ENCODE peak calls at places on chromosomes 13 and 19, in four cellular contexts. B is A549, Y is HepG2, J is K562. Q is an unnamed sample.

GRCh38 chr13:106580551-106580950 is 12.6 kb upstream of the ARGLU1 start:
- DNase-seq in B (no peak), Y (no peak), J (no peak), Q (no peak)

GRCh38 chr19:32401992-32402391 is 3.6 kb upstream of the DPY19L3 start:
- DNase-seq in B (no peak), Y (no peak), J (no peak), Q (no peak)

GRCh38 chr13:60164490-60164889 is 762 bp upstream of the DIAPH3 start:
- DNase-seq in B (no peak), Y (no peak), J (no peak), Q (no peak)

GRCh38 chr13:31427151-31427867 is 227.5 kb downstream of the B3GLCT start:
- DNase-seq in B (no peak), Y (no peak), J (no peak), Q (no peak)

GRCh38 chr19:14147797-14148605 is 11.6 kb upstream of the ASF1B start:
- DNase-seq in B (peak; percentile 73), Y (peak; percentile 39), J (peak; percentile 81), Q (no peak)

GRCh38 chr13:113990321-113990837 is 16.5 kb upstream of the C13orf46 start:
- DNase-seq in B (no peak), Y (no peak), J (no peak), Q (no peak)

GRCh38 chr13:103883152-103883551 is 816.9 kb upstream of the SLC10A2 start:
- DNase-seq in B (peak; percentile 24), Y (peak; percentile 81), J (no peak), Q (peak; percentile 73)

GRCh38 chr13:79631260-79631659 is 150.3 kb downstream of the NDFIP2 start:
- DNase-seq in B (peak; percentile 18), Y (no peak), J (no peak), Q (no peak)

GRCh38 chr13:100767192-100767591 is 92.6 kb upstream of the TMTC4 start:
- DNase-seq in B (no peak), Y (no peak), J (no peak), Q (no peak)

GRCh38 chr13:20049558-20050473 is 91.3 kb downstream of the ZMYM2 start:
- DNase-seq in B (no peak), Y (peak; percentile 9), J (no peak), Q (no peak)

GRCh38 chr19:5914946-5915781 is 1.1 kb downstream of the CAPS start:
- DNase-seq in B (no peak), Y (no peak), J (no peak), Q (no peak)

GRCh38 chr13:55410398-55411330 is 1730.1 kb upstream of the PRR20A start:
- DNase-seq in B (no peak), Y (no peak), J (no peak), Q (no peak)

GRCh38 chr13:113835461-113836274 is 28.2 kb downstream of the GAS6 start:
- DNase-seq in B (no peak), Y (no peak), J (no peak), Q (no peak)

GRCh38 chr13:71624641-71625040 is 242.4 kb downstream of the DACH1 start:
- DNase-seq in B (no peak), Y (no peak), J (no peak), Q (no peak)

DNA sequence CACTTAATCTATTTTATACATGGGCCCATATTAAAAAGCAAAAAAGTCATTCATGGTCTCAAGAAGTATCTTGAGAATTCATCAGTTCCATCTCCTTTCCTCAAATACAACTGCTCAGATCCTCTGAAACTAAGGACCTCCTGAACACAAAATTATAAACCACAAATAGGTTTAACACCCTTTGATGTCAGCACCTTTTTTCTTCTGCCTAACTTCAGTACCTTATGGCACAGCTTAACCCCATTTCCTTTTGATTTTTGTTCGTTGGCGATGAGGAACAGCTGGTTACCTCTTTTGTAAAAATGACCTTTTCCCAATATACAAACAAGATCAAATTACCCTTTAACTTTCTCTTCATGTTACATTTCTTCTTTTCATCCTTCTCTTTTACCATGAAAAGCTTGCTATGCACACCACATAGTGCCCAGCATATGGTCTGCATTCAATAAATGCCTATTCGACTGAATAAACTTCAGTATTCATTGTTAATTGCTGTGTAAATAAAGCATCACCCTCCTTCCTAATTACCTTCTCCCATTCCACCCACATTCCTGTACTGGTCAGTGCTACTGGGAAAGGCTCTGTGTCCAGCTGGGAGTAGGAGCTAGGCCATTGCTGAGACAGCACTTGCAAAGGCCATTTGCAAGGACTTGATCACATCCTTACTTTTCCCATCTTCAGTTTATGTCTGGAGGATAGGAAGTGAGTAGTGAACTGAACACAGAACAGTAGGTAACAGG is 317.9 kb downstream of the SHISA2 start:
- DNase-seq in B (no peak), Y (no peak), J (no peak), Q (no peak)
- TF ChIP-seq RNF2 in B (no peak), Y (no peak), J (no peak), Q (no peak)

DNA sequence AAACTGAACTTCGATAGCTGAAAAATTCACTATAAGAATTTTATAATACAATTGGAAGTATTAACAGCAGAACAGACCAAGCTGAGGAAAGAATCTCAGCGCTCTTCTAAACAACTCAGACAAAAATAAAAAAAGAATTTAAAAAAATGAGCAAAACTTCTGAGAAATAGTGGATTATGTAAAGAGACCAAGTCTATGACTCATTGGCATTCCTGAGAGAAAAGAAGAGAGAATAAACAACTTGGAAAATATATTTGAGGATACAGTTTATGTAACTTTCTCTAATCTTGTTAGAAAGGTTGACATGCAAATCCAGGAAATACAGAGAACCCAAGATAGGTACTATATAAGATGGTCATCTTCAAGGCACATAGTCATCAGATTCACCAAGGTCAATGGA is 25.4 kb downstream of the SLC25A15 start:
- DNase-seq in B (no peak), Y (no peak), J (no peak), Q (no peak)
- TF ChIP-seq RNF2 in B (no peak), Y (no peak), J (no peak), Q (no peak)

DNA sequence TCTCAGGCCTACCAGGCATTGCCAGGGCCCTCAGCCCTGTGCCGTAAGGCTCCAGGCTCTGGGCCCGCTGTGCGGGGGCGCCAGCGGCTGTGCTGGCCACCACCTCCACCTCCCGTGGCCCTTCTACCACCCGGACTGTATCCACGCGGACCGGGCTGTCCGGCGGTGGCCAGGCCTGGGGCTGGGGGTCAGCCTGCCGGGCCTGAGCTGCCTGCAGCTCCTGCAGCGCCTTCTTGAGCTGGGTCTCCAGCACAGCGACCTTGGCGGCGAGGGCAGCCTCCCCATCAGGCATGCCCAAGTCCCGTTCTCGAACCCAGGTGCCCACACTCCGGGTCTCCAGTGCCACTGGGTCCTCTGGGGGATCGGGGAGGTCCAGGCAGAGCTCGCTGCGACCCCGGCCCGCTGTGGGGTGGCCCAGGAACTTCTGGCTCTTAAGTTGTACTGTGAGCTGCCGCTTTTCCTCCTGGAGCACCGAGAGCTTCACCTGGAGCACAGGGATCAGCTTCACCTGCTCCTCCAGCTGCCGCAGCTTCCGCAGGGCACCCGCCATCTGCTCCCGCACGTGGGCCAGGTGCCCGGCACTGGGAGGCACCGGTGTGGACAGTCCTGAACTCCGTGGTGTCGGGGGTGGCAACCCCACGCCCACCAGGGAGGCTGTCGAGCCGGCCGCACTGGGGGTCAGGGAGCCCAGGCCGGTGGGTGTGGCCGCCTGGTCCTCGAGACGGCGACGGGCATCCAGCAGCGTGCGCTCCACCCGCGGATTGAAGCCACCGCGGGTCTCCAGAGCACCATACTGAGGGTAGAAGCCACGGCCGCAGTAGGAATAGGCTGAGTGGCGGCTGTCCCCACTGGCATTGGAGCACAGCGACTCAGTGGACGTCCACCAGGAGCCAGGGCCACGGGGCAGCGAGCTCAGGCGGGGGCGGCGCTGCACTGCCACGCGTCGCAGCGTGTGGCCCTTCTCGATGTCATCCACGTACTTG is 4.1 kb downstream of the KANK2 start:
- DNase-seq in B (no peak), Y (no peak), J (no peak), Q (no peak)
- TF ChIP-seq RNF2 in B (no peak), Y (no peak), J (no peak), Q (no peak)

GRCh38 chr13:85806553-85807175 is 7.4 kb upstream of the SLITRK6 start:
- DNase-seq in B (no peak), Y (peak; percentile 41), J (peak; percentile 6), Q (no peak)

GRCh38 chr13:85816413-85816812 is 17.2 kb upstream of the SLITRK6 start:
- DNase-seq in B (no peak), Y (no peak), J (no peak), Q (no peak)

GRCh38 chr13:85812282-85812681 is 13.1 kb upstream of the SLITRK6 start:
- DNase-seq in B (no peak), Y (no peak), J (no peak), Q (no peak)
- TF ChIP-seq RNF2 in B (no peak), Y (no peak), J (no peak), Q (no peak)

DNA sequence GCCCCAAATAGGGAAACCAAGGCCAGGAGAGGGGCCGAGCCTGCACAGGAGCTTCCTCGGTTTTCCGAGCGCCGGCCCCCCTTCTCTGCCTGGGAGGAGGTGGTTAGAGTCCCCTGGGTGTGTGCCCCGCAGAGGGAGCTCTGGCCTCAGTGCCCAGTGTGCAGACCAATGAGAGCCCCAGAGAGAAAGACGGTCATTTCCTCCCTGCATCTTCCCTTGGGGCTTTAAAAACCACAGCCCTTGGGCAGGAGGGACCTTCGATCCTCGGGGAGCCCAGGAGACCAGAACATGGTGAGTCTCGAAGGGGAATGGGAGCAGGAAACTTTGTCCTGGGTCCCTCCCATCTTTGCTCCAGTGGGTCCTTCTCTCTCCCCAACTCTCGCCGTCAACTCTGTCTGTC is at the start of gene C5AR1:
- DNase-seq in B (no peak), Y (no peak), J (no peak), Q (no peak)
- TF ChIP-seq RNF2 in B (no peak), Y (no peak), J (no peak), Q (no peak)

GRCh38 chr19:29566496-29567054 is 39.5 kb upstream of the POP4 start:
- DNase-seq in B (no peak), Y (no peak), J (no peak), Q (no peak)

GRCh38 chr19:29562299-29563297 is 36.8 kb downstream of the VSTM2B start:
- DNase-seq in B (no peak), Y (no peak), J (no peak), Q (no peak)

GRCh38 chr19:29563688-29564087 is 37.9 kb downstream of the VSTM2B start:
- DNase-seq in B (no peak), Y (no peak), J (no peak), Q (no peak)

GRCh38 chr19:29565171-29565570 is 39.4 kb downstream of the VSTM2B start:
- DNase-seq in B (no peak), Y (no peak), J (no peak), Q (no peak)

GRCh38 chr19:29564574-29565005 is 38.8 kb downstream of the VSTM2B start:
- DNase-seq in B (no peak), Y (no peak), J (no peak), Q (no peak)
- TF ChIP-seq RNF2 in B (no peak), Y (no peak), J (no peak), Q (no peak)

DNA sequence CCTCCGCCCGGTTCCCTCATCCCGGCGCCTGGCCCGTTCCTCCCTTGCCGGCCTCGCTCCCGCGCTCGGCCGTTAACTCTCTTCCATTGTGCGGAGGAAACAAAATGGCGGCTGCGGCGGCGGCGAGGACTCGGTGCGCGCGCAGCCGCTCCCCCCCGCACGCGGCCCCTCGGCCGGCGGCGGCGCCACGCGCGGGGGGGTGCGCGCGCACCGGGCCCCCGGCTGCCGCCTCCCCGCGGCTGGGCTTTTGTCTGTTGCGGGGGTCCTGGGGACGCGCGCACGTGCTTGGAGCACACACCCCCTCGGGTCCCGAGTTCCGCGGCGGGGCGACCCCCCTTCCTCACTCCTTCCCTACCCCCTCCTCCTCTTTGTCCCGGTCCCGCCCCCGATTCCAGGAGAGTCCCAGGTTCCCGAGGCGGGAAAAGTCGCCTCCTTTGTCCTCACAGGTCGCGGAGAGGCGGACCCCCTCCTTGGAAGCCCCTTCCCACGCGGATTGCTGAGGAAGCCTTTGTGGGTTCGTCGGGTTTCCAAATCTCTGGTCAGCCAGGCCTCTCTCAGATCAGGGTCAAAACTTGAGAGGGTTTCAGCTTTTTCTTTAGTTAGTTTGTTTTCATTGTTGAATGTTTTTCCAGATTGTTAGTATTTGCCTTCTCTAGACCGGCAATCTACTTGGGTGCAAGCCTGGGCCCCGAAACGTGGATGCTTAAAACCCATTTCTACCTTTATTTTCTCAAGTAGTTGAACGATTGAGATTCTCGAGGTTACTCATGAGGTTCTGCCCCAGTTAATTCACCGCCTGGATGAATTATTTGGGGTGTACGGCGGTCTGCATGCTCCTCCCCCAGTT is 687 bp downstream of the ILF3 start:
- DNase-seq in B (peak; percentile 64), Y (peak; percentile 47), J (peak; percentile 96), Q (peak; percentile 72)
- TF ChIP-seq RNF2 in B (no peak), Y (no peak), J (no peak), Q (no peak)

Q was measured in H1.